ENCODE peak calls at places on chromosomes 2 and 18, in eight cellular contexts. G is tibial nerve, L is body of pancreas, Y is prostate gland, W is stomach, N is HepG2, R is breast epithelium, O is heart left ventricle. E is an unnamed sample.

GRCh38 chr2:201631041-201631440 is 12.3 kb downstream of the TMEM237 start:
- DNase-seq in G (no peak), Y (no peak), O (no peak), R (no peak), W (no peak), N (no peak), L (no peak), E (no peak)

GRCh38 chr2:15971351-15971750 is 31.0 kb downstream of the MYCN start:
- DNase-seq in O (no peak), L (no peak), Y (no peak), R (no peak), G (no peak), W (no peak), N (no peak), E (no peak)

GRCh38 chr18:25739356-25739755 is 351.1 kb downstream of the SS18 start:
- DNase-seq in Y (no peak), L (no peak), W (no peak), G (no peak), N (no peak), R (no peak), O (no peak), E (no peak)

GRCh38 chr2:44886409-44886808 is 55.1 kb upstream of the SIX3 start:
- DNase-seq in O (no peak), W (no peak), R (no peak), L (no peak), G (no peak), Y (no peak), N (no peak), E (no peak)

GRCh38 chr18:51603551-51603950 is 406.1 kb upstream of the MEX3C start:
- DNase-seq in N (no peak), G (no peak), W (no peak), L (no peak), Y (no peak), O (no peak), R (no peak), E (no peak)

GRCh38 chr18:68703326-68703725 is 11.6 kb downstream of the TMX3 start:
- DNase-seq in R (no peak), L (no peak), N (no peak), W (no peak), G (no peak), Y (no peak), O (no peak), E (no peak)

GRCh38 chr2:239566995-239567580 is 166.3 kb upstream of the HDAC4 start:
- DNase-seq in W (no peak), Y (no peak), O (no peak), R (no peak), G (no peak), N (no peak), L (no peak), E (no peak)

GRCh38 chr2:105438104-105438929 is 39.5 kb upstream of the FHL2 start:
- DNase-seq in N (no peak), R (no peak), W (peak), G (no peak), Y (no peak), L (peak), O (peak), E (peak)

GRCh38 chr2:186590538-186591441 is 934 bp downstream of the ITGAV start:
- DNase-seq in W (no peak), N (peak), O (no peak), Y (peak), L (no peak), R (no peak), G (no peak), E (peak)

GRCh38 chr2:211454684-211455083 is 898.3 kb downstream of the CPS1 start:
- DNase-seq in R (no peak), W (no peak), L (no peak), G (no peak), O (no peak), Y (peak), N (no peak), E (no peak)

GRCh38 chr2:144708641-144709040 is 188.7 kb upstream of the ZEB2 start:
- DNase-seq in Y (no peak), L (no peak), G (no peak), W (no peak), O (no peak), N (no peak), R (no peak), E (no peak)

GRCh38 chr2:213958086-213958485 is 452.8 kb upstream of the VWC2L start:
- DNase-seq in G (no peak), N (no peak), W (no peak), Y (no peak), O (no peak), L (no peak), R (no peak), E (no peak)

GRCh38 chr18:49243391-49243790 is 217.1 kb downstream of the DYM start:
- DNase-seq in R (no peak), W (no peak), O (no peak), Y (no peak), N (no peak), G (no peak), L (no peak), E (no peak)

GRCh38 chr2:107932986-107933385 is 53.3 kb upstream of the SLC5A7 start:
- DNase-seq in N (no peak), Y (no peak), W (no peak), O (no peak), G (no peak), R (no peak), L (no peak), E (no peak)

GRCh38 chr18:2325308-2325849 is 245.9 kb downstream of the METTL4 start:
- DNase-seq in L (no peak), G (no peak), N (no peak), Y (no peak), O (no peak), W (no peak), R (no peak), E (no peak)

GRCh38 chr2:217362710-217363109 is 502.8 kb upstream of the TNP1 start:
- DNase-seq in R (no peak), O (no peak), G (no peak), L (no peak), N (no peak), W (no peak), Y (no peak), E (no peak)

GRCh38 chr18:35296079-35296478 is 6.0 kb upstream of the ZSCAN30 start:
- DNase-seq in N (no peak), G (no peak), W (no peak), R (no peak), L (no peak), O (no peak), Y (no peak), E (no peak)

GRCh38 chr2:191786694-191787093 is 60.2 kb downstream of the CAVIN2 start:
- DNase-seq in G (no peak), R (no peak), L (no peak), N (no peak), W (no peak), O (no peak), Y (no peak), E (no peak)

GRCh38 chr18:79614211-79615028 is 65.2 kb upstream of the CTDP1 start:
- DNase-seq in Y (no peak), N (no peak), G (no peak), O (no peak), L (no peak), W (no peak), R (no peak), E (no peak)

GRCh38 chr18:10076502-10077030 is 162.8 kb downstream of the VAPA start:
- DNase-seq in Y (no peak), R (peak), O (no peak), L (peak), N (no peak), W (no peak), G (no peak), E (no peak)

GRCh38 chr2:84459028-84459943 is at the start of gene SUCLG1:
- DNase-seq in W (peak), N (peak), G (peak), O (peak), R (peak), L (peak), Y (peak), E (peak)

GRCh38 chr2:24721470-24721869 is 71.7 kb downstream of the PTRHD1 start:
- DNase-seq in W (peak), G (peak), O (peak), Y (peak), L (peak), R (peak), N (no peak), E (no peak)

GRCh38 chr2:176412136-176412535 is 142.9 kb downstream of the MTX2 start:
- DNase-seq in L (no peak), O (no peak), Y (no peak), R (no peak), G (no peak), W (no peak), N (no peak), E (no peak)

GRCh38 chr2:42249887-42250286 is 80.7 kb downstream of the EML4 start:
- DNase-seq in Y (peak), W (no peak), G (no peak), L (peak), N (no peak), R (no peak), O (no peak), E (no peak)

GRCh38 chr18:57801379-57802165 is 1.5 kb downstream of the ATP8B1 start:
- DNase-seq in L (peak), Y (no peak), W (peak), N (no peak), G (no peak), O (no peak), R (peak), E (no peak)

GRCh38 chr2:128556633-128557032 is 238.0 kb upstream of the HS6ST1 start:
- DNase-seq in N (no peak), Y (no peak), L (no peak), W (peak), G (no peak), O (no peak), R (no peak), E (no peak)

GRCh38 chr18:59127047-59127446 is 12.6 kb upstream of the SEC11C start:
- DNase-seq in L (no peak), O (no peak), Y (no peak), N (no peak), W (no peak), G (no peak), R (no peak), E (no peak)

GRCh38 chr2:157593411-157593810 is 35.3 kb downstream of the ACVR1C start:
- DNase-seq in O (no peak), G (no peak), W (no peak), L (no peak), Y (no peak), R (no peak), N (no peak), E (no peak)

GRCh38 chr2:104736026-104736425 is 117.9 kb upstream of the POU3F3 start:
- DNase-seq in G (no peak), W (no peak), R (no peak), Y (no peak), N (no peak), O (no peak), L (no peak), E (no peak)

GRCh38 chr2:26330114-26330581 is 15.8 kb upstream of the SELENOI start:
- DNase-seq in N (peak), O (peak), Y (peak), L (peak), R (peak), W (peak), G (peak), E (peak)

GRCh38 chr18:72826736-72827135 is 41.1 kb downstream of the NETO1 start:
- DNase-seq in O (no peak), G (no peak), W (no peak), N (no peak), Y (no peak), L (no peak), R (no peak), E (no peak)

GRCh38 chr2:26514045-26514444 is 36.1 kb upstream of the OTOF start:
- DNase-seq in W (no peak), Y (no peak), R (no peak), L (no peak), O (no peak), G (no peak), N (no peak), E (no peak)

GRCh38 chr18:79447703-79448367 is 52.1 kb downstream of the NFATC1 start:
- DNase-seq in W (no peak), N (no peak), R (no peak), Y (no peak), L (no peak), G (no peak), O (no peak), E (no peak)

GRCh38 chr18:10410472-10411300 is 43.7 kb upstream of the APCDD1 start:
- DNase-seq in O (no peak), R (no peak), W (peak), Y (no peak), L (peak), N (no peak), G (no peak), E (no peak)

GRCh38 chr2:5507374-5507773 is 184.8 kb upstream of the SOX11 start:
- DNase-seq in Y (no peak), R (no peak), N (no peak), W (no peak), O (no peak), G (no peak), L (no peak), E (no peak)

GRCh38 chr2:100905132-100905805 is 85.3 kb downstream of the NPAS2 start:
- DNase-seq in Y (no peak), O (no peak), G (no peak), W (no peak), N (no peak), R (no peak), L (no peak), E (no peak)

DNA sequence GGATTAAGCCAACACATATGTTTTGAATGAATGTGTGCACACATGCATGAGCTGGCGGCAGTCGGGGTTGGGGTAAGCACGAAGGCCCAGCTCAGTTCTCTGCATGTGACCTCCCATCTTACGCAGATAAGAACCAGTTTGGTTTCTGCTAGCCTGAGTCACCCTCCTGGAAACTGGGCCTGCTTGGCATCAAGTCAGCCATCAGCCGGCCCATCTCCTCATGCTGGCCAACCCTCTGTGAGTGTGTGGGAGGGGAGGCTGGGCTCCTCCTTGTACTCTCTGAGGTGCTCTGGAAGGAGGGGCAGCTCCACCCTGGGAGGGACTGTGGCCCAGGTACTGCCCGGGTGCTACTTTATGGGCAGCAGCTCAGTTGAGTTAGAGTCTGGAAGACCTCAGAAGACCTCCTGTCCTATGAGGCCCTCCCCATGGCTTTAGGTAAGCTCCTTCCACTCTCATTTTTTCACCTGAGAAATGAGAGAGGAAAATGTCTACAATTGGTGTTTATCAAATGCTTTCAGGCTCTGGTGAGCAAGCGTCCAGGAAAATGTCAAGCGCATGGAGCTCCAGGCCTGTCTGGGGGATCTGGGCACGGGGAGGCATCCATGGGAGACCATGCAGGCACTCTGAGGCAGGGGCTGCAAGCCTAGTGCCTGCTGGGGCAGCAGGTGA is 9.7 kb upstream of the IL1RN start:
- DNase-seq in G (no peak), R (peak), N (no peak), W (peak), Y (peak), O (no peak), L (peak), E (no peak)
- TF ChIP-seq POLR2A in G (no peak), R (no peak), N (no peak), W (peak), Y (peak), O (no peak), L (no peak), E (no peak)

GRCh38 chr2:231052494-231053451 is 3.9 kb upstream of the PSMD1 start:
- DNase-seq in W (peak), Y (peak), R (peak), L (peak), N (peak), G (peak), O (peak), E (peak)
- TF ChIP-seq POLR2A in W (no peak), Y (no peak), R (no peak), L (peak), N (no peak), G (no peak), O (no peak), E (peak)

GRCh38 chr2:234979204-234980167 is 27.7 kb downstream of the SH3BP4 start:
- DNase-seq in Y (no peak), N (peak), O (peak), L (no peak), G (no peak), W (no peak), R (no peak), E (no peak)

GRCh38 chr2:234982096-234982834 is 30.4 kb downstream of the SH3BP4 start:
- DNase-seq in L (no peak), W (no peak), R (no peak), G (no peak), O (no peak), N (no peak), Y (no peak), E (no peak)

GRCh38 chr2:234980476-234981187 is 28.8 kb downstream of the SH3BP4 start:
- DNase-seq in Y (peak), O (no peak), N (peak), G (no peak), R (no peak), L (peak), W (peak), E (no peak)

GRCh38 chr2:234983011-234983726 is 31.4 kb downstream of the SH3BP4 start:
- DNase-seq in R (no peak), Y (no peak), N (no peak), L (no peak), O (no peak), G (no peak), W (no peak), E (no peak)

GRCh38 chr2:234981197-234982095 is 29.6 kb downstream of the SH3BP4 start:
- DNase-seq in O (peak), W (peak), G (peak), N (peak), Y (no peak), R (peak), L (peak), E (peak)
- TF ChIP-seq POLR2A in O (no peak), W (no peak), G (no peak), N (peak), Y (no peak), R (no peak), L (peak), E (peak)

DNA sequence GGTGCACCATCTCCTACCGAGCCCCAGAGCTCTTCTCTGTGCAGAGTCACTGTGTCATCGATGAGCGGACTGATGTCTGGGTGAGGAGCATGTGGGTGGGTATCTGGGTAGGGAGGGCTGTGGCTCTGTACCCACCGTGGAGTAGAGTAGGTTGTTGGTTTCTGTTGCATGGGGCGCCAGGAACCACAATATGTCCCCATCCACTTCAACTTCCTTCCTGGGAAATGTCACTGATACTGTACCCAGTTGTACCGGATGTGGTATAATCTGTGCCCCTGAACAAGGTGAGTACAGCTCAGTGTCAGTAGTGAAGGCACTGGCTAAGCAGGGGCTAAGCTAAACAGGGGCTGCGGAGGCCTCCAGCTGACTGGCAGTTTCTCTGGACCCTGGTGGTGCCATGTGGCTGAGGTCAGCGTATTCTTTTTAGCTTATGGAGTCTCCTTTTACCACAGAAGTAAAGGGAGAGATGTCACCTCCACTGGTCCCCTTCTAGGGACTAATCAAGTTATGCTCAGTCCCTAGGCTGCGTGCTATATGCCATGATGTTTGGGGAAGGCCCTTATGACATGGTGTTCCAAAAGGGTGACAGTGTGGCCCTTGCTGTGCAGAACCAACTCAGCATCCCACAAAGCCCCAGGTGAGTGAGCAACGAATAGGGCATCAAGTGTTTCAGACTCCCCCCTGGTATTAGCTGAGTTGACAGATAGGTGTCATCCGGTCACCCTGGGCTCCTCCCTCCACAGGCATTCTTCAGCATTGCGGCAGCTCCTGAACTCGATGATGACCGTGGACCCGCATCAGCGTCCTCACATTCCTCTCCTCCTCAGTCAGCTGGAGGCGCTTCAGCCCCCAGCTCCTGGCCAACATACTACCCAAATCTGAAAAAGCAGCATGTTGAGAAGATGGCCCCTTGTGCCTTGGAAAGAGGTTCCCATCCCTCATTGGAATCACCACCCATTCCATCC is 2.7 kb downstream of the STK16 start:
- DNase-seq in G (no peak), W (peak), L (no peak), N (no peak), Y (no peak), O (no peak), R (no peak), E (no peak)
- TF ChIP-seq POLR2A in G (no peak), W (no peak), L (no peak), N (no peak), Y (no peak), O (no peak), R (no peak), E (no peak)

GRCh38 chr18:60446821-60447220 is 74.2 kb upstream of the MC4R start:
- DNase-seq in W (no peak), R (no peak), Y (no peak), O (peak), N (no peak), L (no peak), G (no peak), E (no peak)

GRCh38 chr18:60445341-60445740 is 72.8 kb upstream of the MC4R start:
- DNase-seq in Y (no peak), N (no peak), W (no peak), R (no peak), L (no peak), G (no peak), O (no peak), E (no peak)

GRCh38 chr18:60452424-60452823 is 79.8 kb upstream of the MC4R start:
- DNase-seq in W (no peak), G (no peak), R (no peak), Y (no peak), O (no peak), L (no peak), N (no peak), E (no peak)

DNA sequence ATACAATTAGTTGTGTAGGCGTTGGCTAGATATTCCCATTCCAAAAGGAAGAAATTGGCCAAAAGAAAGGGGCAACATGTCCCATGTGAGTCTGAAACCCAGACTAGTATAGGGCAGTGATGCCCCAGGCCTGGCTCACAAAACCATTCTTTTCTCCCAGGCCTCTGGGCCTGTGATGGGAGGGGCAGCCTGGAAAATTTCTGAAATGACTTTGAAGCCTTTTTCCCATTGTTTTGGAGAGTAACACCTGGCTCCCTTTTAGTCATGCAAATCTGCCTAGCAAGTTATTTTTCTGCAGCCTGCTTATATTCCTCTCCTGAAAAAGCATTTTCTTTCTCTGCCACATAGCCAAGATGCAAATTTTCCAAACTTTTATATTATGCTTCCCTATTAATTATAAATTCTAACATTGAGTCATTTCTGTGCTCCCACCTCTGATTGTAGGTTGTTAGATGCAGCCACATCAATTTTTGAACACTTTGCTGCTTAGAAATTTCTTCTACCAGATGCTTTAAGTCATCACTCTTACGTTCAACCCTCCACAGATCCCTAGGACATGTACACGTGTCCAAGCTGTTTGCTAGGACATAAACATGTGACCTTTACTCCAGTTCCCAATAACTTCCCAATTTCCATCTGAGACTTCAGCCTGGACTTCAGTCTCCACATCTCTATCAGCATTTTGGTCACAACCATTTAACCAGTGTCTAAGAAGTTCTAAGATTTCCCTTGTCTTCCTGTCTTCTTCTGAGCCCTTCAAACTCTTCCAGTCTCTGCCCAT is 76.1 kb upstream of the MC4R start:
- DNase-seq in L (no peak), Y (no peak), R (no peak), G (no peak), N (no peak), W (no peak), O (no peak), E (no peak)
- TF ChIP-seq POLR2A in L (no peak), Y (no peak), R (no peak), G (no peak), N (no peak), W (no peak), O (no peak), E (no peak)